ENCODE peak calls at places on chromosomes 5 and 9, in seven cellular contexts. One of them, this sample, is unnamed.
A peak's percentile ranks its signal among the peaks of the same experiment; 100 is the strongest.

GRCh38 chr5:113117543-113118110 is 141.0 kb downstream of the DCP2 start:
- DNase-seq in lower leg skin: no peak
- DNase-seq in AG04450: no peak
- DNase-seq in left kidney: no peak
- DNase-seq in kidney tubule cell: no peak
- DNase-seq in HuH-7: no peak
- DNase-seq in EL: no peak
- DNase-seq in this sample: no peak

GRCh38 chr5:148910686-148911361 is 84.4 kb downstream of the ADRB2 start:
- DNase-seq in lower leg skin: no peak
- DNase-seq in AG04450: no peak
- DNase-seq in left kidney: no peak
- DNase-seq in kidney tubule cell: peak; percentile 98
- DNase-seq in HuH-7: no peak
- DNase-seq in EL: peak; percentile 97
- DNase-seq in this sample: peak; percentile 46

GRCh38 chr9:117411547-117411946 is 3.3 kb downstream of the ASTN2 start:
- DNase-seq in lower leg skin: no peak
- DNase-seq in AG04450: no peak
- DNase-seq in left kidney: peak; percentile 81
- DNase-seq in kidney tubule cell: peak; percentile 56
- DNase-seq in HuH-7: peak; percentile 64
- DNase-seq in EL: peak; percentile 23
- DNase-seq in this sample: peak; percentile 28

GRCh38 chr9:127557466-127557869 is 54.6 kb upstream of the STXBP1 start:
- DNase-seq in lower leg skin: no peak
- DNase-seq in AG04450: no peak
- DNase-seq in left kidney: peak; percentile 60
- DNase-seq in kidney tubule cell: peak; percentile 56
- DNase-seq in HuH-7: no peak
- DNase-seq in EL: peak; percentile 89
- DNase-seq in this sample: no peak

GRCh38 chr5:28165116-28165515 is 1126.7 kb upstream of the CDH9 start:
- DNase-seq in lower leg skin: no peak
- DNase-seq in AG04450: no peak
- DNase-seq in left kidney: peak; percentile 36
- DNase-seq in kidney tubule cell: peak; percentile 21
- DNase-seq in HuH-7: no peak
- DNase-seq in EL: no peak
- DNase-seq in this sample: peak; percentile 14

GRCh38 chr5:135158315-135158697 is 124.3 kb upstream of the PITX1 start:
- DNase-seq in lower leg skin: no peak
- DNase-seq in AG04450: no peak
- DNase-seq in left kidney: no peak
- DNase-seq in kidney tubule cell: no peak
- DNase-seq in HuH-7: no peak
- DNase-seq in EL: no peak
- DNase-seq in this sample: no peak

GRCh38 chr9:23542927-23543326 is 283.1 kb downstream of the ELAVL2 start:
- DNase-seq in lower leg skin: no peak
- DNase-seq in AG04450: no peak
- DNase-seq in left kidney: no peak
- DNase-seq in kidney tubule cell: no peak
- DNase-seq in HuH-7: no peak
- DNase-seq in EL: no peak
- DNase-seq in this sample: no peak

GRCh38 chr5:410911-411517 is 32.0 kb upstream of the EXOC3 start:
- DNase-seq in lower leg skin: no peak
- DNase-seq in AG04450: no peak
- DNase-seq in left kidney: no peak
- DNase-seq in kidney tubule cell: no peak
- DNase-seq in HuH-7: no peak
- DNase-seq in EL: no peak
- DNase-seq in this sample: no peak

GRCh38 chr9:129270903-129271431 is 92.9 kb upstream of the IER5L start:
- DNase-seq in lower leg skin: no peak
- DNase-seq in AG04450: no peak
- DNase-seq in left kidney: no peak
- DNase-seq in kidney tubule cell: no peak
- DNase-seq in HuH-7: no peak
- DNase-seq in EL: peak; percentile 89
- DNase-seq in this sample: no peak

GRCh38 chr5:60210810-60211209 is 317.3 kb upstream of the PDE4D start:
- DNase-seq in lower leg skin: no peak
- DNase-seq in AG04450: no peak
- DNase-seq in left kidney: peak; percentile 16
- DNase-seq in kidney tubule cell: no peak
- DNase-seq in HuH-7: no peak
- DNase-seq in EL: peak; percentile 17
- DNase-seq in this sample: peak; percentile 27

GRCh38 chr9:32587901-32588300 is 14.9 kb upstream of the NDUFB6 start:
- DNase-seq in lower leg skin: no peak
- DNase-seq in AG04450: peak; percentile 13
- DNase-seq in left kidney: no peak
- DNase-seq in kidney tubule cell: no peak
- DNase-seq in HuH-7: no peak
- DNase-seq in EL: no peak
- DNase-seq in this sample: no peak

GRCh38 chr5:110346893-110347358 is 379.5 kb downstream of the TMEM232 start:
- DNase-seq in lower leg skin: no peak
- DNase-seq in AG04450: no peak
- DNase-seq in left kidney: no peak
- DNase-seq in kidney tubule cell: no peak
- DNase-seq in HuH-7: peak; percentile 21
- DNase-seq in EL: no peak
- DNase-seq in this sample: no peak

GRCh38 chr9:122011818-122012498 is 81.2 kb downstream of the TTLL11 start:
- DNase-seq in lower leg skin: no peak
- DNase-seq in AG04450: no peak
- DNase-seq in left kidney: no peak
- DNase-seq in kidney tubule cell: no peak
- DNase-seq in HuH-7: no peak
- DNase-seq in EL: no peak
- DNase-seq in this sample: no peak

GRCh38 chr9:122261469-122261881 is 3.2 kb downstream of the RBM18 start:
- DNase-seq in lower leg skin: peak; percentile 35
- DNase-seq in AG04450: peak; percentile 7
- DNase-seq in left kidney: no peak
- DNase-seq in kidney tubule cell: peak; percentile 26
- DNase-seq in HuH-7: peak; percentile 79
- DNase-seq in EL: peak; percentile 49
- DNase-seq in this sample: peak; percentile 58

GRCh38 chr9:116471093-116471906 is 215.8 kb upstream of the TRIM32 start:
- DNase-seq in lower leg skin: no peak
- DNase-seq in AG04450: no peak
- DNase-seq in left kidney: peak; percentile 92
- DNase-seq in kidney tubule cell: peak; percentile 30
- DNase-seq in HuH-7: peak; percentile 39
- DNase-seq in EL: peak; percentile 74
- DNase-seq in this sample: no peak

GRCh38 chr5:173434270-173434669 is 106.1 kb upstream of the STC2 start:
- DNase-seq in lower leg skin: no peak
- DNase-seq in AG04450: no peak
- DNase-seq in left kidney: no peak
- DNase-seq in kidney tubule cell: peak; percentile 76
- DNase-seq in HuH-7: no peak
- DNase-seq in EL: no peak
- DNase-seq in this sample: peak; percentile 48

GRCh38 chr5:6525910-6526309 is 77.3 kb downstream of the UBE2QL1 start:
- DNase-seq in lower leg skin: no peak
- DNase-seq in AG04450: no peak
- DNase-seq in left kidney: peak; percentile 77
- DNase-seq in kidney tubule cell: peak; percentile 28
- DNase-seq in HuH-7: peak; percentile 58
- DNase-seq in EL: peak; percentile 38
- DNase-seq in this sample: no peak

GRCh38 chr5:42301349-42301748 is 121.9 kb upstream of the GHR start:
- DNase-seq in lower leg skin: no peak
- DNase-seq in AG04450: no peak
- DNase-seq in left kidney: no peak
- DNase-seq in kidney tubule cell: no peak
- DNase-seq in HuH-7: no peak
- DNase-seq in EL: no peak
- DNase-seq in this sample: no peak

GRCh38 chr5:373710-374602 is 52.4 kb downstream of the AHRR start:
- DNase-seq in lower leg skin: peak; percentile 14
- DNase-seq in AG04450: no peak
- DNase-seq in left kidney: peak; percentile 78
- DNase-seq in kidney tubule cell: peak; percentile 34
- DNase-seq in HuH-7: no peak
- DNase-seq in EL: peak; percentile 85
- DNase-seq in this sample: no peak

GRCh38 chr5:159883522-159883950 is 32.7 kb upstream of the ADRA1B start:
- DNase-seq in lower leg skin: no peak
- DNase-seq in AG04450: no peak
- DNase-seq in left kidney: no peak
- DNase-seq in kidney tubule cell: peak; percentile 83
- DNase-seq in HuH-7: no peak
- DNase-seq in EL: peak; percentile 75
- DNase-seq in this sample: no peak

GRCh38 chr5:126851441-126852103 is 74.6 kb downstream of the LMNB1 start:
- DNase-seq in lower leg skin: no peak
- DNase-seq in AG04450: no peak
- DNase-seq in left kidney: no peak
- DNase-seq in kidney tubule cell: no peak
- DNase-seq in HuH-7: no peak
- DNase-seq in EL: no peak
- DNase-seq in this sample: no peak

GRCh38 chr9:130857864-130858730 is 23.0 kb downstream of the ABL1 start:
- DNase-seq in lower leg skin: no peak
- DNase-seq in AG04450: peak; percentile 82
- DNase-seq in left kidney: no peak
- DNase-seq in kidney tubule cell: peak; percentile 94
- DNase-seq in HuH-7: no peak
- DNase-seq in EL: peak; percentile 86
- DNase-seq in this sample: peak; percentile 72

GRCh38 chr5:71790433-71790832 is 71.4 kb downstream of the CARTPT start:
- DNase-seq in lower leg skin: no peak
- DNase-seq in AG04450: no peak
- DNase-seq in left kidney: peak; percentile 37
- DNase-seq in kidney tubule cell: no peak
- DNase-seq in HuH-7: no peak
- DNase-seq in EL: no peak
- DNase-seq in this sample: no peak

GRCh38 chr5:138824516-138824915 is 50.6 kb downstream of the LRRTM2 start:
- DNase-seq in lower leg skin: no peak
- DNase-seq in AG04450: no peak
- DNase-seq in left kidney: no peak
- DNase-seq in kidney tubule cell: no peak
- DNase-seq in HuH-7: no peak
- DNase-seq in EL: no peak
- DNase-seq in this sample: no peak

GRCh38 chr9:104093162-104093561 is 947 bp upstream of the SMC2 start:
- DNase-seq in lower leg skin: no peak
- DNase-seq in AG04450: no peak
- DNase-seq in left kidney: peak; percentile 35
- DNase-seq in kidney tubule cell: no peak
- DNase-seq in HuH-7: no peak
- DNase-seq in EL: peak; percentile 6
- DNase-seq in this sample: no peak

This sample was measured in Caki2.